ENCODE peak calls at places on chromosomes 13 and 19, in eight cellular contexts. G is CD8-positive, alpha-beta T cell; V is fibroblast of lung; Z is H9; Y is IMR-90; A is thoracic aorta; Q is endodermal cell; N is OCI-LY7. D is an unnamed sample. For H3K4me1, the result is how much of the 10 kb centered on the place peaks cover.

GRCh38 chr13:66835040-66835628 is 395.0 kb downstream of the PCDH9 start:
- DNase-seq in G (no peak), V (peak), Z (no peak), Y (peak), A (no peak), Q (peak), N (no peak), D (peak)

GRCh38 chr19:50309396-50310125 is 19.6 kb downstream of the KCNC3 start:
- DNase-seq in G (no peak), V (no peak), Z (no peak), Y (no peak), A (no peak), Q (peak), N (no peak), D (no peak)

GRCh38 chr19:34838248-34838647 is 65.2 kb upstream of the ZNF599 start:
- DNase-seq in G (no peak), V (peak), Z (no peak), Y (no peak), A (no peak), Q (no peak), N (peak), D (peak)

GRCh38 chr19:17654993-17655392 is 33.2 kb downstream of the UNC13A start:
- DNase-seq in G (no peak), V (no peak), Z (peak), Y (no peak), A (no peak), Q (peak), N (peak), D (no peak)

GRCh38 chr13:30429721-30430694 is 7.7 kb downstream of the UBE2L5 start:
- DNase-seq in G (peak), V (peak), Z (no peak), Y (peak), A (no peak), Q (no peak), N (no peak), D (no peak)

GRCh38 chr13:61187471-61187870 is 228.2 kb downstream of the PCDH20 start:
- DNase-seq in G (no peak), V (no peak), Z (no peak), Y (no peak), A (no peak), Q (no peak), N (no peak), D (no peak)

GRCh38 chr13:39189778-39190177 is 151.5 kb downstream of the NHLRC3 start:
- DNase-seq in G (no peak), V (no peak), Z (no peak), Y (no peak), A (no peak), Q (peak), N (no peak), D (no peak)

GRCh38 chr19:17522988-17523872 is 11.8 kb downstream of the PGLS start:
- DNase-seq in G (peak), V (no peak), Z (no peak), Y (no peak), A (no peak), Q (peak), N (peak), D (peak)

GRCh38 chr13:26037302-26037701 is 14.5 kb downstream of the SHISA2 start:
- DNase-seq in G (no peak), V (no peak), Z (peak), Y (no peak), A (no peak), Q (peak), N (peak), D (peak)

GRCh38 chr19:16419671-16420394 is 51.9 kb downstream of the EPS15L1 start:
- DNase-seq in G (no peak), V (no peak), Z (peak), Y (no peak), A (no peak), Q (peak), N (no peak), D (no peak)

GRCh38 chr13:27791901-27792392 is 336 bp upstream of the GSX1 start:
- DNase-seq in G (no peak), V (no peak), Z (no peak), Y (no peak), A (no peak), Q (no peak), N (no peak), D (no peak)

GRCh38 chr13:105363747-105364177 is 1171.7 kb downstream of the EFNB2 start:
- DNase-seq in G (no peak), V (peak), Z (no peak), Y (no peak), A (no peak), Q (no peak), N (no peak), D (peak)

GRCh38 chr13:22211876-22212275 is 541.0 kb downstream of the FGF9 start:
- DNase-seq in G (no peak), V (no peak), Z (no peak), Y (no peak), A (no peak), Q (no peak), N (no peak), D (no peak)

GRCh38 chr13:25752957-25753540 is 298.8 kb downstream of the SHISA2 start:
- DNase-seq in G (no peak), V (peak), Z (no peak), Y (peak), A (peak), Q (no peak), N (no peak), D (peak)

GRCh38 chr13:29955137-29955650 is 104.8 kb upstream of the UBL3 start:
- DNase-seq in G (no peak), V (no peak), Z (no peak), Y (no peak), A (no peak), Q (no peak), N (no peak), D (no peak)

GRCh38 chr13:73195091-73195490 is 136.3 kb downstream of the KLF5 start:
- DNase-seq in G (no peak), V (no peak), Z (no peak), Y (no peak), A (no peak), Q (no peak), N (no peak), D (no peak)

GRCh38 chr13:32314968-32315254 is 252 bp downstream of the ZAR1L start:
- DNase-seq in G (peak), V (peak), Z (no peak), Y (peak), A (no peak), Q (no peak), N (peak), D (peak)

GRCh38 chr19:33462112-33462726 is 59.4 kb downstream of the PEPD start:
- DNase-seq in G (no peak), V (no peak), Z (peak), Y (no peak), A (no peak), Q (peak), N (no peak), D (no peak)

GRCh38 chr19:13961826-13962737 is 9.8 kb downstream of the DCAF15 start:
- DNase-seq in G (no peak), V (peak), Z (peak), Y (peak), A (no peak), Q (peak), N (no peak), D (peak)

GRCh38 chr13:51974485-51974884 is 36.8 kb downstream of the ATP7B start:
- DNase-seq in G (no peak), V (no peak), Z (no peak), Y (no peak), A (no peak), Q (no peak), N (no peak), D (no peak)

GRCh38 chr13:73210218-73210883 is 151.5 kb downstream of the KLF5 start:
- DNase-seq in G (no peak), V (no peak), Z (no peak), Y (no peak), A (no peak), Q (no peak), N (no peak), D (no peak)

GRCh38 chr13:113929628-113930615 is 44.0 kb downstream of the C13orf46 start:
- DNase-seq in G (no peak), V (no peak), Z (peak), Y (no peak), A (peak), Q (peak), N (no peak), D (no peak)

GRCh38 chr19:45523642-45524256 is 16.5 kb downstream of the VASP start:
- DNase-seq in G (peak), V (peak), Z (peak), Y (peak), A (peak), Q (peak), N (peak), D (peak)

GRCh38 chr13:97753942-97754670 is 199.4 kb upstream of the IPO5 start:
- DNase-seq in G (no peak), V (no peak), Z (peak), Y (no peak), A (no peak), Q (peak), N (no peak), D (no peak)

GRCh38 chr13:33134213-33134612 is 118.0 kb downstream of the KL start:
- DNase-seq in G (no peak), V (peak), Z (no peak), Y (no peak), A (no peak), Q (no peak), N (no peak), D (no peak)

GRCh38 chr13:50215389-50215788 is 200.1 kb downstream of the KCNRG start:
- DNase-seq in G (no peak), V (no peak), Z (no peak), Y (no peak), A (no peak), Q (no peak), N (no peak), D (no peak)

GRCh38 chr19:32570081-32570785 is 10.8 kb upstream of the PDCD5 start:
- DNase-seq in G (peak), V (peak), Z (peak), Y (peak), A (no peak), Q (peak), N (peak), D (peak)

GRCh38 chr13:98300956-98301641 is 124.0 kb upstream of the RNF113B start:
- DNase-seq in G (no peak), V (peak), Z (no peak), Y (peak), A (no peak), Q (no peak), N (no peak), D (no peak)

GRCh38 chr19:42424712-42425131 is 2.5 kb downstream of the LIPE start:
- DNase-seq in G (no peak), V (no peak), Z (peak), Y (no peak), A (no peak), Q (peak), N (no peak), D (no peak)

GRCh38 chr13:20702945-20703784 is at the start of gene IL17D:
- DNase-seq in G (peak), V (no peak), Z (no peak), Y (no peak), A (no peak), Q (peak), N (peak), D (peak)

GRCh38 chr19:48466571-48467325 is 2.4 kb upstream of the CYTH2 start:
- DNase-seq in G (no peak), V (no peak), Z (no peak), Y (peak), A (no peak), Q (no peak), N (no peak), D (no peak)

GRCh38 chr13:45055198-45055901 is 65.0 kb upstream of the GTF2F2 start:
- DNase-seq in G (no peak), V (peak), Z (no peak), Y (peak), A (no peak), Q (no peak), N (no peak), D (peak)

GRCh38 chr19:57465680-57466381 is 8.9 kb upstream of the VN1R1 start:
- DNase-seq in G (no peak), V (peak), Z (no peak), Y (peak), A (no peak), Q (peak), N (peak), D (no peak)

GRCh38 chr13:93025984-93026383 is 200.6 kb upstream of the GPC6 start:
- DNase-seq in G (no peak), V (no peak), Z (no peak), Y (no peak), A (no peak), Q (no peak), N (no peak), D (no peak)

GRCh38 chr19:29533578-29534544 is 8.1 kb downstream of the VSTM2B start:
- DNase-seq in G (no peak), V (no peak), Z (peak), Y (no peak), A (no peak), Q (no peak), N (no peak), D (no peak)

GRCh38 chr19:55636723-55637122 is 4.1 kb upstream of the ZNF580 start:
- DNase-seq in G (no peak), V (no peak), Z (no peak), Y (no peak), A (no peak), Q (no peak), N (no peak), D (no peak)
- H3K4me1 ChIP-seq in G (under half), V (under half), Z (under half), Y (under half), A (under half), Q (under half), N (half or more), D (under half)

DNA sequence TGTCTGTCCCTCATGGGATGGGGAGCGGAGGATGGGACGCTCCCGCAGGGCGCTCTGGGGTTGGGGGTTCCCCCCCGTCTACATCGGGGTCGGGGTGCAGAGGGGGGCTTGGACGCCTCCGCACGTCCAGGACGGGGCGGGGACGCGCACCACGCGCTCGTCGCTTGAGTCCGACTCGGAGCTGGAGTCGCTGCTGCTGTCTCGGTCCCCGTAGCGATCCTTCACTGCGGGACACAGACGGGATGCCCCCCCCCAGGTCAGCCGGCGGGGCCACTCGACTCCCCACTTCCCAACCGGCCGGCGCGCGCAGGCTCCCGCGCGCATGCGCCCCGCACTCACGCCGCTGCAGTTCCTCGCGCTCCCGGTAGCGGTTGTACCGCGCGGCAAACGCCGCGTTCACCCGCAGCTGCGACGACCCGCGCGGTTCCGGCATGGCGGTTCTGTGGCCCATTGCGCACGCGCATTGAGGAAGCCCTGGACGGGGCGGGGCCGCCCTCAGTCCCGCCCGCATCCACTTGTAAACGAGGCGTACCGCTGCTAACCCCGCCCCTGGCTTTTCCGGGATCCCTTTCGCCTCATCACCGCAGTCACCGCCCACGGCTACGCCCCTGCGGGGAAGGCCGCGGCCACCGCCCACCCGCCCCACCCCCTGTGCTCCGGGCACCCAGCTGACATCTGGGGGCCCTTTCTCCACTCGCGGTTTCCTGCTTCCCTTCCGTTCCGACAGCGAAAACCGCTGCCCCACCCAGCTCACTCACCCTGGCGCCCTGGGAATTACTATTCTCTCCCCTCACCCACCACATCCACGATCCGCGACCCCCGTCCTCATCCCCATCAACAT is at the start of gene KRI1:
- DNase-seq in G (peak), V (peak), Z (peak), Y (peak), A (peak), Q (peak), N (peak), D (peak)
- TF ChIP-seq CTCF in G (no peak), V (no peak), Z (peak), Y (peak), A (peak), Q (peak), N (peak), D (peak)

GRCh38 chr13:77691871-77692270 is 5.6 kb upstream of the SLAIN1 start:
- DNase-seq in G (no peak), V (no peak), Z (no peak), Y (no peak), A (no peak), Q (no peak), N (no peak), D (no peak)
- H3K4me1 ChIP-seq in G (under half), V (under half), Z (under half), Y (under half), A (under half), Q (under half), N (under half), D (under half)

DNA sequence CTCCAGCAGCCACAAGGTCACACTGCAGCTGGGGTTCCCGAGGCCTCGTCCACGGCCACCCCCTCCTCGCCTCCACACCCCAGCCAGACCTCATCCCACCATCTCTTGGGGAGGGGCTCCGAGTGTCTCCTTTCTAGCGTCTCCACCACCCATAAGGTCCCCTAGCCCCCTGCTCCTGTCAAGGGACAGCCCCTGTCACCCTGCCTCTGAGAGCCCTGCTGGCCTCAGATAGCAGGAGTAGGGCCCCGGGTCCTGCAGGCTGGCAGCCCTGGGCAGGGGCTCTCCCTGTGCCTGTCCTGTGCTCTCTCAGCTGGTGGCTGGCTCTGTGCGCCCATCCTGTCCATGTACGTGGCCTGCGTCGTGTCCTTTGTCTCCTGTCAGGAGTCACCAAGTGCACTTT is 17.0 kb downstream of the COMP start:
- DNase-seq in G (no peak), V (no peak), Z (no peak), Y (no peak), A (no peak), Q (no peak), N (no peak), D (no peak)
- TF ChIP-seq CTCF in G (no peak), V (no peak), Z (no peak), Y (no peak), A (no peak), Q (no peak), N (no peak), D (no peak)

GRCh38 chr19:38690146-38690545 is 42.7 kb downstream of the ACTN4 start:
- DNase-seq in G (no peak), V (no peak), Z (no peak), Y (no peak), A (no peak), Q (no peak), N (no peak), D (no peak)
- H3K4me1 ChIP-seq in G (under half), V (under half), Z (under half), Y (under half), A (half or more), Q (under half), N (under half), D (under half)

D was measured in cardiac muscle cell.